ENCODE peak calls at places on chromosomes 6 and 20, in four cellular contexts. P is naive thymus-derived CD4-positive, alpha-beta T cell; X is DMS79 treated with DMSO at 0.1 percent for 48 hours; A is amniotic epithelial cell. T is an unnamed sample.

GRCh38 chr20:34705383-34706021 is 1.4 kb downstream of the TP53INP2 start:
- DNase-seq in P (no peak), X (peak), A (peak), T (no peak)

GRCh38 chr6:63804381-63804956 is 168.9 kb downstream of the PHF3 start:
- DNase-seq in P (no peak), X (no peak), A (peak), T (no peak)

GRCh38 chr6:117338567-117338966 is 73.2 kb downstream of the VGLL2 start:
- DNase-seq in P (no peak), X (no peak), A (no peak), T (no peak)

GRCh38 chr20:41191562-41192500 is 54.5 kb downstream of the PLCG1 start:
- DNase-seq in P (no peak), X (no peak), A (no peak), T (no peak)

GRCh38 chr6:39754493-39755115 is 29.4 kb upstream of the KIF6 start:
- DNase-seq in P (no peak), X (no peak), A (no peak), T (no peak)

GRCh38 chr6:139124887-139125672 is 9.8 kb upstream of the HECA start:
- DNase-seq in P (no peak), X (no peak), A (peak), T (peak)

GRCh38 chr6:155880905-155881304 is 425.3 kb upstream of the NOX3 start:
- DNase-seq in P (no peak), X (no peak), A (peak), T (no peak)

GRCh38 chr20:58511364-58511763 is 3.8 kb downstream of the APCDD1L start:
- DNase-seq in P (no peak), X (peak), A (peak), T (no peak)

GRCh38 chr6:33445020-33445676 is 9.2 kb upstream of the ZBTB9 start:
- DNase-seq in P (no peak), X (no peak), A (no peak), T (no peak)

GRCh38 chr6:3518356-3518841 is 61.5 kb upstream of the SLC22A23 start:
- DNase-seq in P (no peak), X (no peak), A (peak), T (no peak)

GRCh38 chr6:40874495-40874894 is 164.5 kb downstream of the UNC5CL start:
- DNase-seq in P (no peak), X (no peak), A (no peak), T (no peak)

T was measured in CD4-positive, CD25-positive, alpha-beta regulatory T cell.